ENCODE peak calls at places on chromosomes 7 and 10, in six cellular contexts. L is left ventricle myocardium inferior; N is activated CD4-positive, alpha-beta T cell treated with anti-CD3 and anti-CD28 coated beads, Interleukin-2, amount 50 U/mL, for 4 hours; K is NCI-H1105; B is fibroblast of mammary gland; Y is left colon. V is an unnamed sample.

GRCh38 chr10:124349231-124349992 is 69.3 kb downstream of the OAT start:
- DNase-seq in L (no peak), N (no peak), K (no peak), B (no peak), Y (no peak), V (no peak)

GRCh38 chr10:132910186-132910880 is 32.0 kb downstream of the CFAP46 start:
- DNase-seq in L (no peak), N (no peak), K (no peak), B (no peak), Y (no peak), V (no peak)

GRCh38 chr7:131391145-131391544 is 63.5 kb downstream of the MKLN1 start:
- DNase-seq in L (no peak), N (no peak), K (no peak), B (no peak), Y (no peak), V (no peak)

GRCh38 chr10:79948976-79949722 is at the start of gene SFTPD:
- DNase-seq in L (no peak), N (no peak), K (no peak), B (no peak), Y (no peak), V (no peak)

GRCh38 chr7:100726998-100727761 is 6.2 kb upstream of the ZAN start:
- DNase-seq in L (no peak), N (no peak), K (no peak), B (peak; percentile 91), Y (no peak), V (no peak)

GRCh38 chr7:46344533-46344932 is 423.5 kb upstream of the IGFBP3 start:
- DNase-seq in L (no peak), N (no peak), K (no peak), B (no peak), Y (no peak), V (no peak)

GRCh38 chr10:100518761-100519241 is 860 bp downstream of the SEC31B start:
- DNase-seq in L (peak; percentile 30), N (peak; percentile 63), K (peak; percentile 33), B (peak; percentile 63), Y (peak; percentile 44), V (no peak)

GRCh38 chr10:108598831-108599230 is 1324.5 kb downstream of the XPNPEP1 start:
- DNase-seq in L (no peak), N (no peak), K (no peak), B (peak; percentile 9), Y (no peak), V (no peak)

GRCh38 chr7:2978403-2978802 is 65.3 kb downstream of the CARD11 start:
- DNase-seq in L (peak; percentile 28), N (peak; percentile 81), K (no peak), B (no peak), Y (peak; percentile 67), V (no peak)

GRCh38 chr7:1181591-1181990 is 21.6 kb upstream of the ZFAND2A start:
- DNase-seq in L (no peak), N (no peak), K (no peak), B (no peak), Y (no peak), V (no peak)

GRCh38 chr7:42876182-42877068 is 35.4 kb downstream of the C7orf25 start:
- DNase-seq in L (no peak), N (peak; percentile 50), K (no peak), B (peak; percentile 69), Y (peak; percentile 38), V (no peak)

GRCh38 chr7:40716052-40716451 is 581.2 kb downstream of the SUGCT start:
- DNase-seq in L (no peak), N (no peak), K (no peak), B (peak; percentile 51), Y (no peak), V (no peak)

GRCh38 chr7:122944682-122945303 is 50.7 kb downstream of the TAS2R16 start:
- DNase-seq in L (no peak), N (no peak), K (no peak), B (peak; percentile 51), Y (no peak), V (no peak)

GRCh38 chr10:103394180-103394579 is 2.1 kb downstream of the ATP5MK start:
- DNase-seq in L (no peak), N (no peak), K (no peak), B (peak; percentile 4), Y (no peak), V (no peak)

GRCh38 chr10:92407305-92408016 is 116.5 kb downstream of the MARCHF5 start:
- DNase-seq in L (no peak), N (no peak), K (no peak), B (peak; percentile 23), Y (no peak), V (no peak)